ENCODE peak calls at places on chromosomes 7 and 10, in five cellular contexts. X, S, W, Z and R are unnamed samples.

GRCh38 chr10:75233444-75234016 is 2.2 kb downstream of the COMTD1 start:
- DNase-seq in X (no peak), S (no peak), W (no peak), Z (peak), R (no peak)

GRCh38 chr10:126966938-126967337 is 61.7 kb downstream of the DOCK1 start:
- DNase-seq in X (no peak), S (no peak), W (no peak), Z (no peak), R (no peak)

GRCh38 chr10:3882855-3883254 is 97.8 kb upstream of the KLF6 start:
- DNase-seq in X (no peak), S (no peak), W (no peak), Z (no peak), R (no peak)

GRCh38 chr7:21504021-21504420 is 38.8 kb upstream of the DNAH11 start:
- DNase-seq in X (no peak), S (no peak), W (no peak), Z (peak), R (peak)

GRCh38 chr7:22563621-22564241 is 63.7 kb upstream of the STEAP1B start:
- DNase-seq in X (no peak), S (no peak), W (peak), Z (peak), R (no peak)

GRCh38 chr7:73569042-73569608 is 9.3 kb downstream of the TBL2 start:
- DNase-seq in X (no peak), S (no peak), W (no peak), Z (no peak), R (no peak)

GRCh38 chr7:44748948-44749731 is 493 bp downstream of the ZMIZ2 start:
- DNase-seq in X (peak), S (no peak), W (no peak), Z (no peak), R (no peak)

GRCh38 chr7:84455788-84456187 is 261.2 kb upstream of the SEMA3A start:
- DNase-seq in X (no peak), S (no peak), W (peak), Z (peak), R (peak)

GRCh38 chr10:71212249-71213126 is at the start of gene UNC5B:
- DNase-seq in X (peak), S (peak), W (peak), Z (peak), R (peak)

GRCh38 chr7:151083071-151083823 is at the start of gene TMUB1:
- DNase-seq in X (peak), S (no peak), W (peak), Z (peak), R (peak)

GRCh38 chr10:87657370-87657769 is 2.3 kb upstream of the PAPSS2 start:
- DNase-seq in X (no peak), S (no peak), W (peak), Z (no peak), R (no peak)

GRCh38 chr10:118310822-118311221 is 31.3 kb downstream of the FAM204A start:
- DNase-seq in X (no peak), S (no peak), W (peak), Z (no peak), R (no peak)

GRCh38 chr10:57898231-57898630 is 369.5 kb downstream of the IPMK start:
- DNase-seq in X (peak), S (no peak), W (no peak), Z (peak), R (peak)

GRCh38 chr10:102435098-102435497 is 2.7 kb upstream of the CUEDC2 start:
- DNase-seq in X (no peak), S (no peak), W (no peak), Z (no peak), R (no peak)

GRCh38 chr10:43338117-43338516 is 33.3 kb upstream of the FXYD4 start:
- DNase-seq in X (peak), S (no peak), W (no peak), Z (no peak), R (no peak)

GRCh38 chr10:89887830-89888229 is 186.4 kb downstream of the KIF20B start:
- DNase-seq in X (no peak), S (no peak), W (no peak), Z (no peak), R (no peak)

GRCh38 chr7:44063894-44064651 is 1.3 kb downstream of the PGAM2 start:
- DNase-seq in X (peak), S (no peak), W (no peak), Z (no peak), R (no peak)

GRCh38 chr7:120857558-120858298 is at the start of gene TSPAN12:
- DNase-seq in X (peak), S (no peak), W (peak), Z (peak), R (peak)

GRCh38 chr10:104576611-104577010 is 64.5 kb upstream of the SORCS3 start:
- DNase-seq in X (no peak), S (no peak), W (no peak), Z (no peak), R (no peak)

GRCh38 chr10:60042959-60043358 is 136.6 kb upstream of the CCDC6 start:
- DNase-seq in X (no peak), S (no peak), W (no peak), Z (no peak), R (no peak)

GRCh38 chr10:28807760-28808613 is 130.7 kb downstream of the BAMBI start:
- DNase-seq in X (no peak), S (no peak), W (no peak), Z (no peak), R (no peak)

GRCh38 chr10:28808693-28809092 is 131.4 kb downstream of the BAMBI start:
- DNase-seq in X (no peak), S (no peak), W (no peak), Z (no peak), R (no peak)

GRCh38 chr10:28806951-28807759 is 129.8 kb downstream of the BAMBI start:
- DNase-seq in X (no peak), S (no peak), W (no peak), Z (no peak), R (no peak)

GRCh38 chr10:28805390-28805789 is 128.1 kb downstream of the BAMBI start:
- DNase-seq in X (no peak), S (no peak), W (no peak), Z (no peak), R (no peak)

GRCh38 chr10:28806481-28806880 is 129.2 kb downstream of the BAMBI start:
- DNase-seq in X (no peak), S (no peak), W (no peak), Z (no peak), R (no peak)
- H3K4me3 ChIP-seq in X (no peak), S (no peak), W (no peak), Z (no peak), R (no peak)

DNA sequence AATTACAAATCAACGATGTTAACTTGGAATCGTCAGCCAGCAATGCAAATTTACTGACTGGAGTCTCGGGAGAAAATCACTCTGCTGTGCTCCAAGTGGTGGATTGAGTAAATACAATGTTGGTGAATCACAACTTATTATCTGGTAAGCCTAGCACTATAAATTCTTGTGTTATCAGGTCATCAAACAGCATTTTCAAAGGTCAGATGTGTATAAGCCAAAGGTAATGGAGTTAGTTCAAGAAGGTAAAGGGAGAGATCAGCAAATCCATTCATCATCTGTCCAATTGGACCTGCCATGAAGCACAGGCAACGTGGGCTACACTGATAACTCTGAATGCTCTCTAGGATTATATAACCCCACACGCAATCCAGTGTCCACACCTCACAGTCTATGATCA is 13.9 kb downstream of the CUBN start:
- DNase-seq in X (no peak), S (no peak), W (no peak), Z (no peak), R (peak)
- TF ChIP-seq CTCF in X (no peak), S (no peak), W (peak), Z (no peak), R (peak)

DNA sequence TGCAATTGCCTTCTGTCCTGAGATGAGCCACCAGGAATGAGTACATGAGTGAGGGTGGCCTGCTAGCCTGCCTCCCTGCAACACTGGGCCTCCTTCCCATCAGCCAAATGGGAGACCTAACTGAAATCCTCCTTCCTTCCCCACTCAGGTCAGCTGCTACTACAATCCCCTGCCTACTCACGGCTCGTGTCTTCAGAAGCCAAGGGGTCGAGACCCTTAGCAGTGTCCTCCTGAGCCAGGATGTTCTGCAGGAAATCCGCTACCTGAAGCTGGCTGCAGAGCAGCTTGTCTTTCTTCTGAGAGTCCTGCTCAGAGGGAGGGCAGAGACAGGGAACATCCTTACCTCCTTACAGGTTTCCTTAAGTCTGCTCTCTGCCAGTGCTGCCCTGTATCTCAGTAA is 1.2 kb downstream of the ZWINT start:
- DNase-seq in X (peak), S (no peak), W (no peak), Z (no peak), R (no peak)
- H3K4me3 ChIP-seq in X (no peak), S (peak), W (peak), Z (no peak), R (peak)

GRCh38 chr10:132363921-132364593 is 32.1 kb downstream of the LRRC27 start:
- DNase-seq in X (no peak), S (no peak), W (peak), Z (no peak), R (peak)

GRCh38 chr10:132363376-132363775 is 31.4 kb downstream of the LRRC27 start:
- DNase-seq in X (no peak), S (no peak), W (no peak), Z (no peak), R (no peak)

GRCh38 chr10:132366006-132366405 is 31.0 kb upstream of the PWWP2B start:
- DNase-seq in X (peak), S (no peak), W (no peak), Z (no peak), R (no peak)

GRCh38 chr10:132365102-132365501 is 31.9 kb upstream of the PWWP2B start:
- DNase-seq in X (no peak), S (no peak), W (no peak), Z (no peak), R (no peak)

DNA sequence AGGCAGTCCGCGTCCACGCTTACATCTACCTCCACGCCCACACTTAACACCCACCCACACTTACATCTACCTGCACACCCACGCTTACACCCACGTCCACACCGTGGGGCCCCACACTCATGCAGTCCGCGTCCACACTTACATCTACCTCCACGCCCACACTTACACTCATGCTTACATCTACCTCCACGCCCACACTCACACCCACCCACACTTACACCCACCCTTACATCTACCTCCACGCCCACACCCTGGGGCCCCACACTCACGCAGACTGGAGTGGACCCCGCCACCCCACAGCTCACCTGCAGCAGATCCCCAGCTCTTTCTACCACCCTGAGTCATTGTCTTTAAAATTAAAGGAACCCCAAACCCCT is 32.4 kb upstream of the PWWP2B start:
- DNase-seq in X (no peak), S (no peak), W (no peak), Z (no peak), R (peak)
- TF ChIP-seq CTCF in X (no peak), S (no peak), W (no peak), Z (no peak), R (no peak)

GRCh38 chr10:99330675-99330924 is 1.4 kb downstream of the CNNM1 start:
- DNase-seq in X (peak), S (no peak), W (no peak), Z (no peak), R (no peak)

GRCh38 chr10:99329891-99330674 is 927 bp downstream of the CNNM1 start:
- DNase-seq in X (peak), S (no peak), W (no peak), Z (peak), R (peak)

GRCh38 chr10:99331207-99331803 is 2.1 kb downstream of the CNNM1 start:
- DNase-seq in X (no peak), S (no peak), W (peak), Z (no peak), R (peak)

GRCh38 chr10:99329238-99329890 is at the start of gene CNNM1:
- DNase-seq in X (peak), S (no peak), W (no peak), Z (peak), R (peak)

GRCh38 chr10:99328579-99329237 is 448 bp upstream of the CNNM1 start:
- DNase-seq in X (no peak), S (no peak), W (no peak), Z (peak), R (no peak)
- H3K4me3 ChIP-seq in X (peak), S (peak), W (peak), Z (peak), R (peak)

DNA sequence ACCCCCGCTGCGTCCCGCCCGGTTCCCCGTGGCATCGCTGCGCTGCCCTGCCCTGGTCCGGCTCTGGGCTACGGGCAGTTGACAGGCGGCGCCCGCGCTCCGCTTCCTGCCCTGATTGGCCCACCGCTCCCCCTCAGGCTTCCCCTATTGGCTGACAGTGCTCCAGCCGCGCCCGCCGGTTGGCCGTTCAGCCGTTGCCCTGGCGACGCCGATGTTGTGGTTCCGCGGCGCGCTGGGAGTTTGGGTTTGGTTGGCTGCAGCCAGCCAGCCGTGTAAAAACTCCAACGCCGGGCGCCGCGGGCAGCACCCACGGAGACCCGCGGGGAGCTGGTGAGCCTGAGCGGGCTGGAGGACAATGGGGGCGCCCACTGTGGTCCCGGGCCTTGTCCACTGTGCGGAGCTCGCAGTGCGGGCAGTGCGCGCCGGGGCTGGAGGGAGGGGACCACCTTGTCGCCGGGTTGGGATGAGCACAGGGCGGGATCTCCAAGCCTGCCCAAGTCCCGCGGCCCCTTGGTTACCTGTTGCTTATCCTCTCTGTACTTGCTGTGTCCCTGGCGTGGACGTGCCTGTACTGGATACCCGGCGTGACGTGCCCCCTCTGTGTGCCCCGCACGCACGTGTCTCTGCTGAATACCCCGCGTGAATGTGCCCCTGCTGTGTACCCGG is at the start of gene C7orf57:
- DNase-seq in X (peak), S (peak), W (peak), Z (peak), R (peak)
- TF ChIP-seq CTCF in X (peak), S (no peak), W (peak), Z (no peak), R (peak)

GRCh38 chr7:27948856-27949255 is 208.9 kb downstream of the TAX1BP1 start:
- DNase-seq in X (no peak), S (no peak), W (no peak), Z (no peak), R (no peak)
- H3K4me3 ChIP-seq in X (no peak), S (no peak), W (no peak), Z (no peak), R (no peak)

GRCh38 chr7:152464312-152465117 is 28.7 kb upstream of the KMT2C start:
- DNase-seq in X (peak), S (peak), W (peak), Z (peak), R (peak)
- TF ChIP-seq CTCF in X (no peak), S (no peak), W (no peak), Z (no peak), R (no peak)

GRCh38 chr7:34839645-34840044 is 181.6 kb downstream of the NPSR1 start:
- DNase-seq in X (no peak), S (no peak), W (no peak), Z (no peak), R (no peak)

GRCh38 chr7:34838329-34838728 is 180.3 kb downstream of the NPSR1 start:
- DNase-seq in X (no peak), S (no peak), W (peak), Z (no peak), R (no peak)

GRCh38 chr7:34840176-34840785 is 182.3 kb downstream of the NPSR1 start:
- DNase-seq in X (no peak), S (no peak), W (no peak), Z (no peak), R (no peak)

GRCh38 chr7:34842782-34843181 is 184.8 kb downstream of the NPSR1 start:
- DNase-seq in X (no peak), S (no peak), W (peak), Z (no peak), R (no peak)

DNA sequence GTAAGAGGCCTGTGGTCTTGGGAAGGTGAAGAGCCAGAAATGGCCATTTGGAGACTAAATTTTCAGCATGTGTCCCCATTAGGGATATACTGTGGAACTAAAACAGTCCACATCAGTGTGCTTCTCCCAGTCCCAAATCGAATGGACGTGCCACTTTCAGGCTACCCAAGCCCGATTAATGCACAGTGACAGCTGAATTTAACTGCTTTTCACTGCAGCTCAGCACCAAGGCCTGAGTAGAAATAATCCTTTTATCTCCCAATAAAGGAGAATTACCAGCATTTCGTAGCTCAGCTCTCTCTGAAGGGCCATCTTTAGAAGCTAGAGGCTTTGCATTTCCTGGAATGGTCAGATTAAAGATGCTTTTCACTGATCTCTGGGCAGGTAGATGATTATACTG is 183.3 kb downstream of the NPSR1 start:
- DNase-seq in X (no peak), S (no peak), W (no peak), Z (no peak), R (no peak)
- H3K4me3 ChIP-seq in X (no peak), S (no peak), W (no peak), Z (no peak), R (no peak)

GRCh38 chr7:123208793-123209192 is 9.0 kb upstream of the SLC13A1 start:
- DNase-seq in X (no peak), S (no peak), W (no peak), Z (no peak), R (peak)
- TF ChIP-seq CTCF in X (peak), S (no peak), W (peak), Z (no peak), R (peak)